ENCODE peak calls at places on chromosomes 2 and 18, in eight cellular contexts. R, J, K, X, V, E, I and N are unnamed samples.

GRCh38 chr2:144914622-144915230 is 394.8 kb upstream of the ZEB2 start:
- DNase-seq in I (peak), K (peak), E (no peak), R (no peak), X (no peak), V (no peak), J (no peak), N (no peak)

GRCh38 chr18:50830544-50830943 is 10.7 kb upstream of the MRO start:
- DNase-seq in X (no peak), E (no peak), J (no peak), K (no peak), R (no peak), V (no peak), I (no peak), N (no peak)

GRCh38 chr18:3605562-3606443 is 155.8 kb downstream of the TGIF1 start:
- DNase-seq in R (no peak), X (peak), V (peak), I (no peak), E (peak), K (no peak), J (peak), N (no peak)

GRCh38 chr2:150916997-150917396 is 344.7 kb downstream of the RBM43 start:
- DNase-seq in K (no peak), R (no peak), V (peak), I (no peak), E (peak), J (peak), X (peak), N (no peak)

GRCh38 chr2:181972431-181973190 is 13.0 kb upstream of the PPP1R1C start:
- DNase-seq in J (peak), X (no peak), I (no peak), R (no peak), V (no peak), K (no peak), E (no peak), N (no peak)

GRCh38 chr2:68185541-68186164 is 28.0 kb downstream of the PNO1 start:
- DNase-seq in E (peak), I (peak), X (peak), K (no peak), J (peak), V (peak), R (peak), N (no peak)

GRCh38 chr18:71727909-71728308 is 816.2 kb downstream of the CBLN2 start:
- DNase-seq in V (no peak), J (no peak), K (no peak), X (no peak), E (no peak), R (no peak), I (no peak), N (no peak)

GRCh38 chr2:37789988-37790387 is 118.5 kb upstream of the CDC42EP3 start:
- DNase-seq in X (no peak), R (no peak), E (no peak), J (peak), V (no peak), I (no peak), K (no peak), N (no peak)

GRCh38 chr18:31774477-31774785 is 13.8 kb upstream of the SLC25A52 start:
- DNase-seq in K (no peak), X (no peak), J (no peak), R (no peak), I (no peak), V (no peak), E (no peak), N (no peak)

GRCh38 chr2:226726546-226726945 is 73.1 kb downstream of the IRS1 start:
- DNase-seq in K (no peak), I (no peak), E (peak), J (peak), V (peak), X (peak), R (no peak), N (no peak)

GRCh38 chr2:207711750-207712487 is 479 bp downstream of the CCNYL1 start:
- DNase-seq in J (no peak), X (peak), I (no peak), V (peak), E (peak), R (peak), K (no peak), N (no peak)

GRCh38 chr2:168848220-168848619 is 42.0 kb downstream of the SPC25 start:
- DNase-seq in X (no peak), R (no peak), V (no peak), J (no peak), E (no peak), I (no peak), K (no peak), N (no peak)

DNA sequence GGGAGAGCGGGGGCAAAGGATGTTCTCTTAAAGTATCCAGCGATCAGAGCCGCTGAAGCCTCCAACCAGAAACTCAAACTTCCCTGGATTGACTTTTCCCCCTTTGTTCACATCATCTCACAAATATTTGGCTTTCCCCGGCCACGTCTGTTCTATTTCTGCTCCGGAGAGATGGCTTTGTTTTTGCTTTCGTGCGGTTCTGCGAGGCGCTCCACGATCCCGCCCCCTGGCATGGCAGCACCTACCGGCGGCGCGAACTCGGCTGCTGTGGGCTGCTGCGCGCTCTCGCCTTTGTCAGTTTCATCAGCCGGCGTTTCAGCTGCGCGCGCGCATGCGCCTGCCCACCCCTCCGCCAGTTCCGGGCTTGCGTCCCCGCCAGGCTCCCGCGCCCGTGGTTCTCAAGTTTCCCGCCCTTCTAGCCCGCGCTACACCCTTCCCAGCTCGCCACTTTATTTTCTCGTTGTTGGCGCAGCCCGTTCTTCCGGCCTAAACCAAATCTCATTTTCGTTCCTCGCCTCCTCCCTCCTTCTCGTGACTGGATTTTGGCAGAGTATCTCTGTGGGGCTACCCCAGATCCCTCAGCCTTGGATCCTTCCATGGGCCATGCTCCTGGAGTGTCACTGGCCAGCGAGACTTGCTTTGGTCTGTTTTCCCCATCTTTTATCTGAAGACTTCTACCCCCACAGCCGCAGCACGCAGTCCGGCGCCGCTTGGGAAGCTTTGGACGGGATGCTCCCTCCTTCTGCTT is 98.0 kb downstream of the INSIG2 start:
- DNase-seq in R (peak), I (peak), V (peak), J (peak), X (peak), E (peak), K (peak), N (peak)
- TF ChIP-seq CTCF in R (no peak), I (no peak), V (no peak), J (peak), X (peak), E (no peak), K (peak), N (no peak)

GRCh38 chr2:121570665-121571055 is 40.0 kb downstream of the RNU4ATAC start:
- DNase-seq in E (peak), J (no peak), I (no peak), R (no peak), V (no peak), K (no peak), X (peak), N (no peak)

GRCh38 chr2:121576263-121576662 is 45.6 kb downstream of the RNU4ATAC start:
- DNase-seq in X (no peak), J (no peak), E (no peak), R (no peak), V (no peak), I (no peak), K (no peak), N (no peak)

GRCh38 chr2:121570036-121570664 is 39.5 kb downstream of the RNU4ATAC start:
- DNase-seq in X (no peak), E (no peak), I (no peak), K (no peak), V (no peak), R (no peak), J (no peak), N (no peak)

GRCh38 chr2:121579326-121579725 is 48.6 kb downstream of the RNU4ATAC start:
- DNase-seq in K (no peak), E (no peak), V (no peak), I (no peak), J (no peak), R (no peak), X (no peak), N (no peak)

GRCh38 chr2:121575800-121576199 is 45.1 kb downstream of the RNU4ATAC start:
- DNase-seq in V (no peak), J (no peak), X (no peak), E (no peak), K (no peak), R (no peak), I (no peak), N (no peak)
- TF ChIP-seq CTCF in V (no peak), J (no peak), X (no peak), E (no peak), K (no peak), R (no peak), I (no peak), N (no peak)

GRCh38 chr2:170391018-170391417 is 213.1 kb downstream of the MYO3B start:
- DNase-seq in J (no peak), E (no peak), K (no peak), I (no peak), R (no peak), V (no peak), X (no peak), N (no peak)

GRCh38 chr2:170393861-170394498 is 216.0 kb downstream of the MYO3B start:
- DNase-seq in R (no peak), I (no peak), J (no peak), E (no peak), V (no peak), K (no peak), X (no peak), N (no peak)

GRCh38 chr2:170394988-170395387 is 217.0 kb downstream of the MYO3B start:
- DNase-seq in V (peak), R (no peak), E (no peak), K (no peak), J (no peak), I (no peak), X (no peak), N (no peak)

GRCh38 chr2:170401187-170401586 is 223.2 kb downstream of the MYO3B start:
- DNase-seq in E (no peak), J (no peak), X (no peak), V (no peak), K (no peak), R (no peak), I (no peak), N (no peak)

GRCh38 chr2:170396799-170397459 is 219.0 kb downstream of the MYO3B start:
- DNase-seq in K (no peak), R (no peak), J (peak), I (no peak), E (peak), V (peak), X (peak), N (no peak)
- TF ChIP-seq CTCF in K (no peak), R (peak), J (peak), I (no peak), E (peak), V (peak), X (peak), N (peak)

GRCh38 chr2:19541884-19542283 is 183.5 kb upstream of the OSR1 start:
- DNase-seq in R (no peak), J (no peak), X (no peak), V (peak), K (no peak), E (no peak), I (no peak), N (no peak)
- TF ChIP-seq CTCF in R (peak), J (no peak), X (no peak), V (no peak), K (no peak), E (no peak), I (no peak), N (no peak)